ENCODE peak calls at places on chromosomes 4 and X, in eight cellular contexts. H is psoas muscle; Z is CD8-positive, alpha-beta T cell; L is stomach; Y is AG04450; I is fibroblast of pulmonary artery; W is cardiac fibroblast; C is cardiac muscle cell. Q is an unnamed sample.

GRCh38 chrX:26851981-26852380 is 611.2 kb downstream of the PPP4R3C start:
- DNase-seq in H (no peak), Z (no peak), L (no peak), Y (no peak), I (peak), W (peak), C (no peak), Q (no peak)

GRCh38 chr4:162838671-162839070 is 328.0 kb downstream of the NAF1 start:
- DNase-seq in H (no peak), Z (no peak), L (no peak), Y (no peak), I (no peak), W (no peak), C (no peak), Q (no peak)

GRCh38 chr4:186227221-186227620 is at the start of gene KLKB1:
- DNase-seq in H (no peak), Z (no peak), L (no peak), Y (no peak), I (peak), W (peak), C (peak), Q (no peak)

GRCh38 chrX:66633541-66633940 is 5.3 kb downstream of the EDA2R start:
- DNase-seq in H (no peak), Z (no peak), L (no peak), Y (no peak), I (peak), W (peak), C (peak), Q (no peak)

GRCh38 chr4:155807021-155807420 is 48.2 kb downstream of the GUCY1B1 start:
- DNase-seq in H (no peak), Z (no peak), L (no peak), Y (peak), I (peak), W (no peak), C (peak), Q (no peak)

GRCh38 chr4:143743591-143743990 is 43.1 kb upstream of the FREM3 start:
- DNase-seq in H (no peak), Z (no peak), L (no peak), Y (no peak), I (peak), W (peak), C (no peak), Q (no peak)

GRCh38 chr4:119739796-119740195 is 111.2 kb upstream of the PDE5A start:
- DNase-seq in H (no peak), Z (no peak), L (no peak), Y (no peak), I (no peak), W (no peak), C (no peak), Q (no peak)

GRCh38 chr4:153269223-153269990 is 65.2 kb downstream of the TRIM2 start:
- DNase-seq in H (no peak), Z (no peak), L (no peak), Y (no peak), I (no peak), W (no peak), C (no peak), Q (no peak)

GRCh38 chr4:7355795-7356194 is 78.9 kb downstream of the PSAPL1 start:
- DNase-seq in H (peak), Z (no peak), L (no peak), Y (no peak), I (no peak), W (no peak), C (no peak), Q (no peak)

GRCh38 chrX:47664737-47665136 is 5.8 kb upstream of the UXT start:
- DNase-seq in H (no peak), Z (no peak), L (no peak), Y (no peak), I (peak), W (peak), C (peak), Q (no peak)

GRCh38 chr4:101475246-101475645 is 127.9 kb upstream of the PPP3CA start:
- DNase-seq in H (no peak), Z (no peak), L (no peak), Y (no peak), I (no peak), W (no peak), C (no peak), Q (no peak)

GRCh38 chr4:74456056-74456744 is 11.3 kb downstream of the AREG start:
- DNase-seq in H (no peak), Z (no peak), L (no peak), Y (no peak), I (peak), W (peak), C (peak), Q (no peak)

GRCh38 chrX:132219343-132219768 is at the start of gene RAP2C:
- DNase-seq in H (peak), Z (peak), L (peak), Y (no peak), I (peak), W (peak), C (peak), Q (no peak)

GRCh38 chrX:13669246-13669689 is 16.3 kb downstream of the TCEANC start:
- DNase-seq in H (no peak), Z (no peak), L (peak), Y (peak), I (peak), W (peak), C (peak), Q (peak)

GRCh38 chr4:5399790-5400421 is 308.5 kb downstream of the EVC2 start:
- DNase-seq in H (no peak), Z (no peak), L (no peak), Y (peak), I (peak), W (peak), C (peak), Q (no peak)

GRCh38 chr4:138113819-138114415 is 128.2 kb downstream of the SLC7A11 start:
- DNase-seq in H (no peak), Z (no peak), L (no peak), Y (peak), I (peak), W (peak), C (peak), Q (no peak)

GRCh38 chr4:169815606-169816005 is 57.9 kb upstream of the HPF1 start:
- DNase-seq in H (no peak), Z (no peak), L (no peak), Y (no peak), I (no peak), W (peak), C (no peak), Q (no peak)

GRCh38 chr4:128812360-128812958 is 3.0 kb downstream of the JADE1 start:
- DNase-seq in H (no peak), Z (no peak), L (peak), Y (no peak), I (peak), W (peak), C (peak), Q (peak)

GRCh38 chr4:128810871-128811570 is 1.5 kb downstream of the JADE1 start:
- DNase-seq in H (peak), Z (peak), L (peak), Y (peak), I (peak), W (peak), C (peak), Q (peak)

GRCh38 chr4:128810331-128810870 is 901 bp downstream of the JADE1 start:
- DNase-seq in H (no peak), Z (peak), L (peak), Y (no peak), I (peak), W (peak), C (peak), Q (no peak)

GRCh38 chr4:128811571-128812359 is 2.3 kb downstream of the JADE1 start:
- DNase-seq in H (peak), Z (peak), L (peak), Y (peak), I (peak), W (peak), C (peak), Q (peak)

GRCh38 chr4:128809477-128810330 is at the start of gene JADE1:
- DNase-seq in H (peak), Z (peak), L (peak), Y (peak), I (peak), W (peak), C (peak), Q (peak)
- TF ChIP-seq CTCF in H (no peak), Z (peak), L (peak), Y (peak), I (peak), W (peak), C (peak), Q (peak)

GRCh38 chr4:107153228-107153627 is 117.1 kb upstream of the DKK2 start:
- DNase-seq in H (no peak), Z (no peak), L (no peak), Y (no peak), I (peak), W (peak), C (peak), Q (no peak)
- TF ChIP-seq CTCF in H (peak), Z (no peak), L (no peak), Y (peak), I (peak), W (peak), C (peak), Q (no peak)

DNA sequence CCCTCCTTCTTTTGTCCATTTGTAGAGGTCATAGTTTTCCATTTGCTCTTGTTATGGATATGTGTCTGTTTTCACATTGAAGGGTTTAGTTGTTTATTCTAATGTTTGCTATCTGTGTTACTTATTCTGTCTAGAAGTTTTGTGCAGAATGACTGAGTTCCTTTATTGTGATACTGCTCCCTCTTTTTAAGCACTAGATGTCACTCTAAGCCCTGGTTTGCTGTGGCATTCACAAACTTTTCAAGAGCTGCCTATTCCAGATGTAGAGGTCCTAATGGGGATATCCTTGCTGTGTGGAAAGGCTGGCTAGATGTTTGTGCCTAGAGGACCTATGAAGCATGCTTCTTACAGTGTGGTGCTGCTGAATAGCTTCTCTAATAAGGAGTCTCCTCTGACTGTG is 338.6 kb downstream of the SPIN4 start:
- DNase-seq in H (no peak), Z (no peak), L (no peak), Y (no peak), I (no peak), W (peak), C (no peak), Q (no peak)
- TF ChIP-seq CTCF in H (no peak), Z (no peak), L (no peak), Y (no peak), I (no peak), W (no peak), C (no peak), Q (no peak)

DNA sequence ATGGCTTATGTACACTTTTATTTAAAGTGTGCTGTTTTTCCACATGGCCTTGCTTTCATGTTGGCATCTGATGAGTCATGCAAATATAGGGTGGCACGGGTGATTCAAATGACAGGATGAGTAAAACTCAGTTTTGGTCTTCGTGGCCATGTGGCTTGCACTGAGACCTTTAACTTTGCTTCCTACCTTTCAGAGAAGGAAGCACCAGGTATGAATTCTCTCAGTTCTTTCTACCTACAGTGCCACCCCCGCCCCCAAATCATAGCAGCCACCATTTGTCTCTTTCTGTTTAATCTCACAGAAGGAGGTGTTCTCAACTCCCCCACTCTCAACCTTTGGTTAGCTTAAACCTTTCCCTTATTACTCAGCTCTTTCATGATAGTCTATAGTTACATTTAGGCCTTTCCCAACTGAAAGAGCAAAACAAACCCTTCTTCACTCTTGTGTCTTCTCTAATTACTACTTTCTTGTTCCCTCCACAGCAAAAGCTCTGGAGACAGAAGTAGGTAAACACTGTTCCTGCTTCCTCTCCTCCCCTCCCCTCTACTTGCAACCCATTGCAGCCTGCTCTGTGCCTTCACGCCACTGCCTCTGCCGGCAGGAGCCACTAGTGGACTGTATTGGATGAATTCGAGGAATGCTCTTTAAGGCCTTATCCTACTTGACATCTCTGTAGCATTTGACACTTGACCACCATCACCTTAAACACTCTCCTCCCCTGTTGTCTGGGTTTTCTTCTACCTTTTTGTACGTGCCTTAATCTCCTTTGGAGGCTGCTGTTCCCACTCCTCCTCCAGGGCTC is 123.7 kb downstream of the AFF1 start:
- DNase-seq in H (no peak), Z (no peak), L (no peak), Y (no peak), I (no peak), W (no peak), C (no peak), Q (no peak)
- TF ChIP-seq CTCF in H (peak), Z (no peak), L (no peak), Y (no peak), I (no peak), W (peak), C (peak), Q (no peak)

GRCh38 chr4:123997116-123997515 is 600.5 kb downstream of the SPRY1 start:
- DNase-seq in H (no peak), Z (no peak), L (no peak), Y (no peak), I (no peak), W (no peak), C (no peak), Q (no peak)
- TF ChIP-seq CTCF in H (no peak), Z (no peak), L (no peak), Y (no peak), I (no peak), W (no peak), C (no peak), Q (no peak)

DNA sequence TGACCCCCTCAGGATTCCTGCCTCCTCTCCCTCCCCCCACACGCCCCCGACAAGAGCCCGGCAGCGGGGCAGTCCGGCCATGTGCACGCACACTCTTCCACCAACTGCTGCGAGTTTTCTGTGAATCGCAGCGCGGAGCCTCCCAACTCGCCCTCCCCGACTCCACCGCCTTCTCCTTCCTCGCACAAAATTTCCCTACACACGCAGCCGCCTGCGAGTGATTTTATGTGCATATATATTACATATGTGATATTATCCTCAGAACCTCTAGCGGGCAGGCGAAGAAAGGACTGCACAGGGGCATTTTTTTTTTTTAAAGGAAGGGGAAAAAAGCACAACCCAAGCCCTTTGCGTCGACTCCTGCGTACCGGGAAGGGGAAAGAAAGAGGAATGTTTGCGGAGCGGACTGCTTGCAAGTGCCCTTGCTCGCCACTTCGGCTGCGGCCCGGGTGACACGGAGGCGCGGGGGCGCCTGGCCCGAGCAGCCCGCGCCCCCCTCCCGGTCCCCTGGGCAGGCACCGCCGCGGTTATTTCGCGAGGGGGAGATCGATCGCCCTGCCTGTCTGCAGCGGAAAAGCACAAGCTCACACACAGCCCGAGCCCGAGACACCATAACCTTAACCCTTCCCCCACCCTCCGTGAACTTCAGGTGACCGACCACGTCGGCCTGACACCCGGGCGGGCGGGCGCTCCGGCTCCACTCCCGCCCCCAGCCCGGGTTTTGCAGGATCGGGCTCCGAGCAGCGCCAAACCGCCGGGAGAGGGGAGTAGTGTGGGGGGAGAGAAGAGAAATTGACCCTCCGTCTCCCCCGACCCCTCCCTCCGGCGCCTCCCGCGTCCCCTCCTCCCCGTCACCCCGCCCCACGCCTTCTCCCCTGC is 2.2 kb downstream of the ZNF827 start:
- DNase-seq in H (peak), Z (peak), L (peak), Y (no peak), I (peak), W (peak), C (peak), Q (peak)
- TF ChIP-seq CTCF in H (peak), Z (peak), L (peak), Y (peak), I (peak), W (peak), C (peak), Q (no peak)

GRCh38 chr4:87390931-87391782 is at the start of gene HSD17B11:
- DNase-seq in H (peak), Z (peak), L (peak), Y (peak), I (peak), W (peak), C (peak), Q (peak)
- TF ChIP-seq CTCF in H (peak), Z (no peak), L (no peak), Y (no peak), I (peak), W (peak), C (no peak), Q (no peak)

GRCh38 chr4:173151496-173151895 is 17.1 kb upstream of the GALNT7 start:
- DNase-seq in H (no peak), Z (no peak), L (no peak), Y (no peak), I (no peak), W (no peak), C (no peak), Q (no peak)
- TF ChIP-seq CTCF in H (no peak), Z (no peak), L (no peak), Y (no peak), I (no peak), W (no peak), C (no peak), Q (no peak)

DNA sequence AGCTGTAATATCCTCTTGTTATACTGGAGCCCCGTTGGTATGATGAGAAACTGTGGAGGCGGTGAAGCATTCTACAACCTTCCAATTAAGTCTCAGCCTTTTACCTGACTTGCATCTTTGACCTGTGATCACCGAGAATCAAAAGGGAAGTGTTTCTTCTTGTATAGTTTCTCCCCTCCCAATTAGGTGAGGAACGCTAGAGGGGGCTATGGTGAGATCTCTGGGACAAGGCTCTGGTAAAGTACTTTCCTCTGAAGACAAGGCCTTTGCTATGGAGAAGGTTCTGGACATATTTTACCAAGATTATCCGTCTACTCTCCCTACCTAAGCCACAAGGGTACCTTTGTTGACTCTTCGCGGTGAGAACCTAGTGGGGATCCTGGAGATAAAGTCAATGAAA is 111.3 kb downstream of the CBLL2 start:
- DNase-seq in H (no peak), Z (no peak), L (no peak), Y (no peak), I (no peak), W (no peak), C (no peak), Q (no peak)
- TF ChIP-seq CTCF in H (no peak), Z (no peak), L (no peak), Y (no peak), I (no peak), W (no peak), C (no peak), Q (no peak)

DNA sequence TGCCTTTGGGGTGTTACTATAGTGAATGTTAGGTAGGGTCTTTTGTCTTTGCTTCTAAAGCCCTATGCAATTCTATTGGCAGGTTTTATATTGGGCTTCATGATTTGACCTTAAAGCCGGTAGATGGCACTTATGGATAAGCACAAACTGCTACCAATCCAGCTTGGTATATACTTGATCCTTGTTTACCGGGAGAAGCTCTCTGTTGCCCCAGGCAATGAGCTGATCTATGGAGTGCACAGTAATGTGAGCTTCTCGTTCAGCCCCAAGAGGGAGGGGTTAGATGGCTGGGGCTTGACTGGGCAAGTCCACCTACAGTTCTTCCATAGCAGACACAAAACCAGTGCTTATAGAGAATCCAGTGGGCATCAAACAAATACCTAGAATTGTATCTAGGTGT is 287.2 kb upstream of the CT83 start:
- DNase-seq in H (no peak), Z (no peak), L (no peak), Y (no peak), I (no peak), W (no peak), C (no peak), Q (no peak)
- TF ChIP-seq CTCF in H (no peak), Z (no peak), L (no peak), Y (no peak), I (no peak), W (no peak), C (no peak), Q (no peak)

Q was measured in mesothelial cell of epicardium.